ENCODE peak calls at places on chromosome 15, in eight cellular contexts. One of them, this sample, is unnamed.

GRCh38 chr15:63465104-63465503 is 39.3 kb upstream of the USP3 start:
- DNase-seq in CD8-positive, alpha-beta T cell: no peak
- DNase-seq in Panc1: no peak
- DNase-seq in lung: no peak
- DNase-seq in stomach: no peak
- DNase-seq in neural progenitor cell: no peak
- DNase-seq in breast epithelium: no peak
- DNase-seq in BE2C: no peak
- DNase-seq in this sample: no peak

GRCh38 chr15:85125056-85125661 is 143.5 kb downstream of the PDE8A start:
- DNase-seq in CD8-positive, alpha-beta T cell: no peak
- DNase-seq in Panc1: no peak
- DNase-seq in lung: no peak
- DNase-seq in stomach: no peak
- DNase-seq in neural progenitor cell: no peak
- DNase-seq in breast epithelium: no peak
- DNase-seq in BE2C: no peak
- DNase-seq in this sample: no peak

GRCh38 chr15:71471347-71471746 is 339.0 kb upstream of the NR2E3 start:
- DNase-seq in CD8-positive, alpha-beta T cell: no peak
- DNase-seq in Panc1: no peak
- DNase-seq in lung: no peak
- DNase-seq in stomach: no peak
- DNase-seq in neural progenitor cell: no peak
- DNase-seq in breast epithelium: no peak
- DNase-seq in BE2C: no peak
- DNase-seq in this sample: no peak

GRCh38 chr15:76546805-76547204 is 210.2 kb downstream of the ISL2 start:
- DNase-seq in CD8-positive, alpha-beta T cell: no peak
- DNase-seq in Panc1: no peak
- DNase-seq in lung: no peak
- DNase-seq in stomach: no peak
- DNase-seq in neural progenitor cell: no peak
- DNase-seq in breast epithelium: no peak
- DNase-seq in BE2C: no peak
- DNase-seq in this sample: no peak

GRCh38 chr15:70710714-70711113 is 52.6 kb downstream of the UACA start:
- DNase-seq in CD8-positive, alpha-beta T cell: no peak
- DNase-seq in Panc1: no peak
- DNase-seq in lung: no peak
- DNase-seq in stomach: no peak
- DNase-seq in neural progenitor cell: no peak
- DNase-seq in breast epithelium: no peak
- DNase-seq in BE2C: no peak
- DNase-seq in this sample: no peak

GRCh38 chr15:48865387-48866079 is 12.4 kb upstream of the EID1 start:
- DNase-seq in CD8-positive, alpha-beta T cell: no peak
- DNase-seq in Panc1: no peak
- DNase-seq in lung: no peak
- DNase-seq in stomach: no peak
- DNase-seq in neural progenitor cell: peak; percentile 62
- DNase-seq in breast epithelium: no peak
- DNase-seq in BE2C: no peak
- DNase-seq in this sample: no peak

GRCh38 chr15:35376701-35377100 is 169.3 kb downstream of the DPH6 start:
- DNase-seq in CD8-positive, alpha-beta T cell: no peak
- DNase-seq in Panc1: no peak
- DNase-seq in lung: no peak
- DNase-seq in stomach: no peak
- DNase-seq in neural progenitor cell: no peak
- DNase-seq in breast epithelium: no peak
- DNase-seq in BE2C: no peak
- DNase-seq in this sample: no peak

GRCh38 chr15:56763496-56763895 is 30.2 kb upstream of the ZNF280D start:
- DNase-seq in CD8-positive, alpha-beta T cell: no peak
- DNase-seq in Panc1: no peak
- DNase-seq in lung: no peak
- DNase-seq in stomach: no peak
- DNase-seq in neural progenitor cell: no peak
- DNase-seq in breast epithelium: no peak
- DNase-seq in BE2C: no peak
- DNase-seq in this sample: no peak

GRCh38 chr15:56984681-56985515 is 66.5 kb downstream of the TCF12 start:
- DNase-seq in CD8-positive, alpha-beta T cell: no peak
- DNase-seq in Panc1: no peak
- DNase-seq in lung: no peak
- DNase-seq in stomach: no peak
- DNase-seq in neural progenitor cell: no peak
- DNase-seq in breast epithelium: no peak
- DNase-seq in BE2C: no peak
- DNase-seq in this sample: no peak

GRCh38 chr15:23686466-23687142 is 501 bp downstream of the NDN start:
- DNase-seq in CD8-positive, alpha-beta T cell: no peak
- DNase-seq in Panc1: no peak
- DNase-seq in lung: no peak
- DNase-seq in stomach: no peak
- DNase-seq in neural progenitor cell: peak; percentile 51
- DNase-seq in breast epithelium: no peak
- DNase-seq in BE2C: no peak
- DNase-seq in this sample: peak; percentile 28

GRCh38 chr15:90205050-90205848 is 4.1 kb downstream of the SEMA4B start:
- DNase-seq in CD8-positive, alpha-beta T cell: no peak
- DNase-seq in Panc1: no peak
- DNase-seq in lung: no peak
- DNase-seq in stomach: no peak
- DNase-seq in neural progenitor cell: no peak
- DNase-seq in breast epithelium: no peak
- DNase-seq in BE2C: no peak
- DNase-seq in this sample: peak; percentile 14

GRCh38 chr15:90203922-90204321 is 2.8 kb downstream of the SEMA4B start:
- DNase-seq in CD8-positive, alpha-beta T cell: no peak
- DNase-seq in Panc1: no peak
- DNase-seq in lung: no peak
- DNase-seq in stomach: no peak
- DNase-seq in neural progenitor cell: no peak
- DNase-seq in breast epithelium: no peak
- DNase-seq in BE2C: peak; percentile 67
- DNase-seq in this sample: no peak

GRCh38 chr15:90207252-90207651 is 6.1 kb downstream of the SEMA4B start:
- DNase-seq in CD8-positive, alpha-beta T cell: no peak
- DNase-seq in Panc1: no peak
- DNase-seq in lung: no peak
- DNase-seq in stomach: no peak
- DNase-seq in neural progenitor cell: no peak
- DNase-seq in breast epithelium: no peak
- DNase-seq in BE2C: no peak
- DNase-seq in this sample: no peak

GRCh38 chr15:90203473-90203872 is 2.3 kb downstream of the SEMA4B start:
- DNase-seq in CD8-positive, alpha-beta T cell: no peak
- DNase-seq in Panc1: no peak
- DNase-seq in lung: no peak
- DNase-seq in stomach: no peak
- DNase-seq in neural progenitor cell: no peak
- DNase-seq in breast epithelium: no peak
- DNase-seq in BE2C: no peak
- DNase-seq in this sample: no peak

DNA sequence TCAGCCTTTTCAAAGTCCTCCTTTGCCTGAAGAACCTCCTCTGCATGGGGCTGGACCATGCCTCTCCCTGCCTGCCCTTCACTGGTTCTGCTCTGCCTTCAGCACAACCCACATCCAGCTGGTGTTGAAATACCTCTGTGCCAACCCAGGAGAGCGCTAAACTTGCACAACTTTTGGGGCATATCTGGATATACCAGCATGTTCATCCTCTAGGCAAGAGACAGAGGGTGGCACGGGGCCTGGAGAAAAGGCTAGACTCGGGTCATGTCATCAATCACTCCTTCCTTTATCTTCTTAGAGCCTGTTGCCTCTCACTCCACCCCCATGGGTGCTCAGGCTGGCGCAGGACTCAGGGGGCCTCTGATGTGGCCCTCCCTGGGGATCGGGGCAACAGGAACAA is 4.8 kb downstream of the SEMA4B start:
- DNase-seq in CD8-positive, alpha-beta T cell: no peak
- DNase-seq in Panc1: no peak
- DNase-seq in lung: no peak
- DNase-seq in stomach: no peak
- DNase-seq in neural progenitor cell: no peak
- DNase-seq in breast epithelium: no peak
- DNase-seq in BE2C: no peak
- DNase-seq in this sample: peak; percentile 31
- H3K4me1 ChIP-seq in CD8-positive, alpha-beta T cell: peaks cover 14% of the 10 kb centered on the region
- H3K4me1 ChIP-seq in Panc1: peaks cover 68% of the 10 kb centered on the region
- H3K4me1 ChIP-seq in lung: no peaks in the 10 kb centered on the region
- H3K4me1 ChIP-seq in stomach: peaks cover 77% of the 10 kb centered on the region
- H3K4me1 ChIP-seq in neural progenitor cell: peaks cover 4% of the 10 kb centered on the region
- H3K4me1 ChIP-seq in breast epithelium: peaks cover 5% of the 10 kb centered on the region
- H3K4me1 ChIP-seq in BE2C: peaks cover 20% of the 10 kb centered on the region
- H3K4me1 ChIP-seq in this sample: peaks cover 11% of the 10 kb centered on the region

GRCh38 chr15:36882487-36883108 is 217.8 kb downstream of the MEIS2 start:
- DNase-seq in CD8-positive, alpha-beta T cell: no peak
- DNase-seq in Panc1: no peak
- DNase-seq in lung: no peak
- DNase-seq in stomach: no peak
- DNase-seq in neural progenitor cell: peak; percentile 62
- DNase-seq in breast epithelium: no peak
- DNase-seq in BE2C: no peak
- DNase-seq in this sample: no peak

GRCh38 chr15:36884404-36885335 is 215.7 kb downstream of the MEIS2 start:
- DNase-seq in CD8-positive, alpha-beta T cell: no peak
- DNase-seq in Panc1: no peak
- DNase-seq in lung: no peak
- DNase-seq in stomach: no peak
- DNase-seq in neural progenitor cell: peak; percentile 47
- DNase-seq in breast epithelium: no peak
- DNase-seq in BE2C: no peak
- DNase-seq in this sample: no peak

GRCh38 chr15:36885709-36886108 is 214.6 kb downstream of the MEIS2 start:
- DNase-seq in CD8-positive, alpha-beta T cell: no peak
- DNase-seq in Panc1: no peak
- DNase-seq in lung: no peak
- DNase-seq in stomach: no peak
- DNase-seq in neural progenitor cell: no peak
- DNase-seq in breast epithelium: no peak
- DNase-seq in BE2C: no peak
- DNase-seq in this sample: no peak

GRCh38 chr15:36886135-36887011 is 214.0 kb downstream of the MEIS2 start:
- DNase-seq in CD8-positive, alpha-beta T cell: no peak
- DNase-seq in Panc1: no peak
- DNase-seq in lung: no peak
- DNase-seq in stomach: no peak
- DNase-seq in neural progenitor cell: peak; percentile 27
- DNase-seq in breast epithelium: no peak
- DNase-seq in BE2C: no peak
- DNase-seq in this sample: no peak

GRCh38 chr15:36883705-36884355 is 216.5 kb downstream of the MEIS2 start:
- DNase-seq in CD8-positive, alpha-beta T cell: peak; percentile 15
- DNase-seq in Panc1: peak; percentile 30
- DNase-seq in lung: peak; percentile 84
- DNase-seq in stomach: peak; percentile 88
- DNase-seq in neural progenitor cell: peak; percentile 97
- DNase-seq in breast epithelium: peak; percentile 62
- DNase-seq in BE2C: peak; percentile 93
- DNase-seq in this sample: peak; percentile 88
- H3K4me3 ChIP-seq in CD8-positive, alpha-beta T cell: no peak overlapping the region
- H3K4me3 ChIP-seq in Panc1: no peak overlapping the region
- H3K4me3 ChIP-seq in lung: no peak overlapping the region
- H3K4me3 ChIP-seq in stomach: peak overlapping the region; percentile 38
- H3K4me3 ChIP-seq in neural progenitor cell: peak overlapping the region; percentile 26
- H3K4me3 ChIP-seq in breast epithelium: peak overlapping the region; percentile 25
- H3K4me3 ChIP-seq in BE2C: peak overlapping the region; percentile 54
- H3K4me3 ChIP-seq in this sample: no peak overlapping the region

DNA sequence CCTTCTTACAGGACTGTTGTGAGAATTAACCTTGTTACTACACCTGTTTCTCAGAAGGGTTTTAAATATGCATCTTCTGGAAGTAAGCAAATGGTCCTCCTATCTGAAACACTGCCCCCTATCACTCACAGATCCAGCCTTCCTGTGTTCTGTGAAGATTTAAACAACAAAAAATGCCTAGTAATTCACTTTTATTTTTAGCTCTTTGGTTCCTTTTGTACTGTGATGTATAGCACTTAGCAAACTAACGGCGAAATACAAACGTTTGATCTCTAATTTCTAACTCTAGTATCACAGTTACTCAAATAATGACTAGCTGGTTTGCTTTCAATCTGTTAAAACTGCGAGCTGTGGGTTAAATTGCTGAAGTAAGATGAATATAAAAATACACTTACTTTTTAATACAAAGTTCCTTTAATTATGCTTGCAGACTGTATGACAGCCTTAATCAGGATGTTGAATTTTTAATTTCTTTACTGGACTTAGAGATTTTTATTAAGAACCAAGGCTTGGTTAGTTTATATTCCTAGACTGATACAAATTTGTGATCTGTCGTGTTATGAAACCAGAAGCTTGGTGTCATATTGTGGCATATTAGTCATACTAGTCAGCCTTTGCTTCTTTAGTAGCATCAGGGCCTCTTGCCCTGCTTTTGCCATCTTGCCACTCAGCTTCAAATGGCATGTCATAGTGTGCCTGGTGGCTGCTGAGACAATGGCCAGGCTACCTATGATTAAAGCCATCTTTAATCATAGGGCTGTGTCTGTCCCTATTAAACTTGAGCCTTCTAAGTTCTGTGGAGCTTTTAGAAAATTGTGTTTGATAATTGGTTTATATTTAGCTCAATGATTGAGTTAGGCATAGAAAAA is 9.2 kb downstream of the EIF3J start:
- DNase-seq in CD8-positive, alpha-beta T cell: no peak
- DNase-seq in Panc1: no peak
- DNase-seq in lung: no peak
- DNase-seq in stomach: no peak
- DNase-seq in neural progenitor cell: no peak
- DNase-seq in breast epithelium: no peak
- DNase-seq in BE2C: peak; percentile 69
- DNase-seq in this sample: no peak
- TF ChIP-seq CTCF in CD8-positive, alpha-beta T cell: no peak
- TF ChIP-seq CTCF in Panc1: peak; percentile 59
- TF ChIP-seq CTCF in lung: no peak
- TF ChIP-seq CTCF in stomach: no peak
- TF ChIP-seq CTCF in neural progenitor cell: peak; percentile 49
- TF ChIP-seq CTCF in breast epithelium: no peak
- TF ChIP-seq CTCF in BE2C: peak; percentile 64
- TF ChIP-seq CTCF in this sample: no peak

DNA sequence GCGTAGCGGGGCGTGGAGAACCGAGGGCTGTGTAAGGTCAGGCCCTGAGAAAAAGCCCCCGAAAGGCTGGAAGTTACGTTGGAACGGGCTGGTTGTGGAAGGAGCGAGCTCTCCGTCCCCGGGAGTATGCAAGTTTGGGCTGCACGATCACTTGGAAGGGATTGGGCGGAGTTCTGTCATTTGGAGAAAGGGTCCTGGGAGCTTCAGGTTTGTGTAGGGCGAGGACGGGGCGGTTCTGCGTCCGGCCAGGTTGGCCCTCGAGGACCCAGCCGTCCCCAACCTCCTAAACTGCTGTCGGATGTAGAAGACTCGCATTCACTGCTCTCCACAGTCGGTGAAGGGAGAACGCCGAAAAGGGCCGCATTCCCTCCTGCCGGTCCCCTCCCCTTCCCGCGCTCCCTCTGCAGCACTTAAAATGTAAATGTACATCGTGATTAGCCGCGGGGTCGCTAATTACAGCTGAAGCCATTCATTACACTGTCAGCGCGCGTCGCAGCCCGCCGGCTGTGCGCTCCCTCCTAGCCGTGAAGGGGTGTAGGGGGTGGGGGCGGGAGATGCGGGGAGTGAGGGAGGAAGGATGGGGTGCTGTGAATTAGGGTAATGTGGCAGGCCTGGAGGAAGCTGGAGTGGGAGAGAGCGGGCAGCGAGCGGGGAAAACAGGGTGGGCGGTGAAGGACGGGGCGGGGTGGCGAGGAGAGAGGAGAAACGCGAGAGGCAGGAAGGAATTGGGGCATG is 2.5 kb upstream of the RPP25 start:
- DNase-seq in CD8-positive, alpha-beta T cell: no peak
- DNase-seq in Panc1: no peak
- DNase-seq in lung: no peak
- DNase-seq in stomach: no peak
- DNase-seq in neural progenitor cell: peak; percentile 74
- DNase-seq in breast epithelium: no peak
- DNase-seq in BE2C: no peak
- DNase-seq in this sample: no peak
- H3K4me1 ChIP-seq in CD8-positive, alpha-beta T cell: peaks cover 26% of the 10 kb centered on the region
- H3K4me1 ChIP-seq in Panc1: peaks cover 28% of the 10 kb centered on the region
- H3K4me1 ChIP-seq in lung: no peaks in the 10 kb centered on the region
- H3K4me1 ChIP-seq in stomach: peaks cover 63% of the 10 kb centered on the region
- H3K4me1 ChIP-seq in neural progenitor cell: peaks cover 28% of the 10 kb centered on the region
- H3K4me1 ChIP-seq in breast epithelium: peaks cover 10% of the 10 kb centered on the region
- H3K4me1 ChIP-seq in BE2C: peaks cover 14% of the 10 kb centered on the region
- H3K4me1 ChIP-seq in this sample: peaks cover 30% of the 10 kb centered on the region

This sample was measured in mucosa of descending colon.